ENCODE peak calls at places on chromosomes 6 and 20, in six cellular contexts. J is PC-3, A is MM.1S, R is SK-N-SH, I is GM23248, T is HCT116. B is an unnamed sample.
A peak's percentile ranks its signal among the peaks of the same experiment; 100 is the strongest.

GRCh38 chr6:141169419-141169818 is 963.3 kb upstream of the GJE1 start:
- DNase-seq in I (peak; percentile 83), A (no peak), R (no peak), J (no peak), T (no peak), B (peak; percentile 38)

GRCh38 chr20:4289875-4290274 is 274.5 kb upstream of the RNF24 start:
- DNase-seq in A (no peak), J (peak; percentile 6), T (peak; percentile 13), R (no peak), I (no peak), B (no peak)

GRCh38 chr20:36135821-36136220 is 18.7 kb upstream of the EPB41L1 start:
- DNase-seq in A (no peak), J (no peak), I (no peak), T (no peak), R (no peak), B (no peak)

GRCh38 chr6:125728739-125729138 is 20.7 kb upstream of the HEY2 start:
- DNase-seq in A (no peak), T (no peak), I (no peak), R (no peak), J (no peak), B (no peak)

GRCh38 chr6:52389264-52389625 is 27.3 kb downstream of the PAQR8 start:
- DNase-seq in R (peak; percentile 26), I (no peak), T (no peak), J (no peak), A (no peak), B (no peak)

GRCh38 chr6:1767481-1768246 is 157.9 kb downstream of the FOXC1 start:
- DNase-seq in R (peak; percentile 51), T (no peak), J (peak; percentile 68), I (peak; percentile 89), A (peak; percentile 49), B (no peak)

GRCh38 chr6:44898296-44898930 is 429.7 kb upstream of the RUNX2 start:
- DNase-seq in A (no peak), R (no peak), I (peak; percentile 52), J (no peak), T (no peak), B (no peak)

GRCh38 chr20:10558635-10559187 is 115.1 kb downstream of the JAG1 start:
- DNase-seq in T (no peak), R (no peak), I (peak; percentile 71), J (peak; percentile 92), A (no peak), B (no peak)

GRCh38 chr20:58224097-58224496 is 4.4 kb downstream of the ANKRD60 start:
- DNase-seq in J (peak; percentile 78), I (peak; percentile 47), R (no peak), A (no peak), T (no peak), B (no peak)

GRCh38 chr6:470901-471448 is 79.4 kb downstream of the IRF4 start:
- DNase-seq in J (no peak), R (no peak), T (no peak), I (no peak), A (no peak), B (peak; percentile 31)

GRCh38 chr6:144176043-144176442 is 25.7 kb downstream of the STX11 start:
- DNase-seq in R (no peak), A (no peak), T (no peak), J (no peak), I (no peak), B (no peak)

GRCh38 chr20:49892260-49893216 is 22.8 kb downstream of the SPATA2 start:
- DNase-seq in A (no peak), I (no peak), R (no peak), T (no peak), J (no peak), B (no peak)

GRCh38 chr6:163147988-163148387 is 266.5 kb upstream of the QKI start:
- DNase-seq in R (peak; percentile 45), I (no peak), T (no peak), J (peak; percentile 8), A (no peak), B (no peak)

GRCh38 chr20:35326021-35326731 is 34.0 kb upstream of the FAM83C start:
- DNase-seq in I (no peak), J (no peak), A (no peak), T (no peak), R (no peak), B (no peak)

GRCh38 chr6:155306958-155307357 is 7.3 kb downstream of the TFB1M start:
- DNase-seq in I (no peak), R (no peak), T (no peak), A (no peak), J (no peak), B (no peak)

GRCh38 chr6:157172088-157172768 is 151.1 kb downstream of the TMEM242 start:
- DNase-seq in J (no peak), T (no peak), R (no peak), A (no peak), I (no peak), B (no peak)

GRCh38 chr20:16262594-16262993 is 310.7 kb downstream of the KIF16B start:
- DNase-seq in T (no peak), I (no peak), A (no peak), J (no peak), R (no peak), B (no peak)

GRCh38 chr20:51265366-51265765 is 242.5 kb upstream of the KCNG1 start:
- DNase-seq in A (no peak), I (no peak), R (no peak), T (no peak), J (no peak), B (no peak)

GRCh38 chr20:25533920-25534700 is 51.2 kb downstream of the NINL start:
- DNase-seq in J (no peak), A (no peak), R (no peak), T (no peak), I (no peak), B (no peak)

GRCh38 chr20:37692447-37693166 is 1.2 kb upstream of the CTNNBL1 start:
- DNase-seq in R (no peak), T (no peak), A (no peak), I (no peak), J (no peak), B (no peak)

GRCh38 chr6:52364480-52365166 is 2.7 kb downstream of the PAQR8 start:
- DNase-seq in I (no peak), A (no peak), R (no peak), J (no peak), T (no peak), B (no peak)

GRCh38 chr20:51340451-51340840 is 202.1 kb downstream of the NFATC2 start:
- DNase-seq in R (no peak), I (no peak), A (no peak), J (no peak), T (no peak), B (no peak)

GRCh38 chr6:105794263-105794662 is 291.9 kb upstream of the PRDM1 start:
- DNase-seq in J (peak; percentile 42), T (no peak), A (no peak), I (peak; percentile 55), R (no peak), B (peak; percentile 32)

GRCh38 chr6:162875070-162875469 is 147.3 kb downstream of the PACRG start:
- DNase-seq in I (no peak), T (no peak), R (no peak), J (no peak), A (no peak), B (no peak)

GRCh38 chr6:3226422-3227362 is 761 bp downstream of the TUBB2B start:
- DNase-seq in J (no peak), R (peak; percentile 72), T (no peak), A (peak; percentile 84), I (peak; percentile 59), B (peak; percentile 91)
- H3K9ac ChIP-seq in J (no peak overlapping the region), R (peak overlapping the region; percentile 79), T (no peak overlapping the region), A (peak overlapping the region; percentile 39), I (peak overlapping the region; percentile 53), B (peak overlapping the region; percentile 89)

GRCh38 chr20:59663513-59663890 is 59.2 kb downstream of the PHACTR3 start:
- DNase-seq in T (no peak), R (no peak), I (no peak), A (no peak), J (no peak), B (no peak)
- TF ChIP-seq EZH2phosphoT487 in T (no peak), R (no peak), I (no peak), A (no peak), J (no peak), B (no peak)

GRCh38 chr6:15444881-15445280 is 199.0 kb downstream of the JARID2 start:
- DNase-seq in A (no peak), I (no peak), T (peak; percentile 16), J (peak; percentile 51), R (peak; percentile 78), B (no peak)
- H3K9ac ChIP-seq in A (no peak overlapping the region), I (no peak overlapping the region), T (no peak overlapping the region), J (no peak overlapping the region), R (no peak overlapping the region), B (no peak overlapping the region)

GRCh38 chr6:160945516-160946177 is 45.9 kb upstream of the MAP3K4 start:
- DNase-seq in R (no peak), J (no peak), I (no peak), T (no peak), A (no peak), B (no peak)
- TF ChIP-seq EZH2phosphoT487 in R (no peak), J (no peak), I (no peak), T (no peak), A (no peak), B (no peak)

GRCh38 chr6:151043944-151044343 is 178.4 kb downstream of the MTHFD1L start:
- DNase-seq in J (no peak), R (no peak), T (no peak), A (no peak), I (no peak), B (no peak)

GRCh38 chr6:151044465-151045441 is 179.3 kb downstream of the MTHFD1L start:
- DNase-seq in J (peak; percentile 93), R (peak; percentile 38), A (no peak), T (peak; percentile 82), I (no peak), B (peak; percentile 52)

GRCh38 chr6:151036869-151037680 is 171.6 kb downstream of the MTHFD1L start:
- DNase-seq in T (peak; percentile 64), J (peak; percentile 67), I (peak; percentile 44), R (no peak), A (no peak), B (no peak)

GRCh38 chr6:151038616-151039015 is 173.1 kb downstream of the MTHFD1L start:
- DNase-seq in R (no peak), J (no peak), I (no peak), A (no peak), T (no peak), B (no peak)

GRCh38 chr6:151041686-151042085 is 176.2 kb downstream of the MTHFD1L start:
- DNase-seq in J (no peak), I (no peak), A (no peak), R (no peak), T (no peak), B (no peak)
- H3K9ac ChIP-seq in J (peak overlapping the region; percentile 87), I (no peak overlapping the region), A (no peak overlapping the region), R (peak overlapping the region; percentile 77), T (peak overlapping the region; percentile 78), B (no peak overlapping the region)